ENCODE peak calls at places on chromosomes 1 and 21, in four cellular contexts. One of them, this sample, is unnamed.

GRCh38 chr1:151705739-151706463 is 10.7 kb downstream of the CELF3 start:
- DNase-seq in A549: no peak
- DNase-seq in right atrium auricular region: no peak
- DNase-seq in esophagus squamous epithelium: no peak
- DNase-seq in this sample: no peak

GRCh38 chr1:207328908-207329307 is 7.4 kb downstream of the CD55 start:
- DNase-seq in A549: no peak
- DNase-seq in right atrium auricular region: no peak
- DNase-seq in esophagus squamous epithelium: no peak
- DNase-seq in this sample: no peak

GRCh38 chr1:54279457-54279856 is 79.5 kb downstream of the MRPL37 start:
- DNase-seq in A549: no peak
- DNase-seq in right atrium auricular region: no peak
- DNase-seq in esophagus squamous epithelium: no peak
- DNase-seq in this sample: no peak

GRCh38 chr21:45161039-45161945 is 86.9 kb downstream of the ADARB1 start:
- DNase-seq in esophagus squamous epithelium: no peak
- DNase-seq in A549: no peak
- DNase-seq in right atrium auricular region: no peak
- DNase-seq in this sample: no peak

GRCh38 chr1:214215583-214215982 is 65.4 kb upstream of the SMYD2 start:
- DNase-seq in esophagus squamous epithelium: no peak
- DNase-seq in right atrium auricular region: no peak
- DNase-seq in A549: no peak
- DNase-seq in this sample: no peak

GRCh38 chr1:12161662-12162458 is 4.9 kb upstream of the TNFRSF1B start:
- DNase-seq in A549: peak; percentile 50
- DNase-seq in esophagus squamous epithelium: peak; percentile 81
- DNase-seq in right atrium auricular region: peak; percentile 97
- DNase-seq in this sample: peak; percentile 92

GRCh38 chr1:241550318-241550717 is 18.1 kb downstream of the KMO start:
- DNase-seq in A549: no peak
- DNase-seq in esophagus squamous epithelium: no peak
- DNase-seq in right atrium auricular region: no peak
- DNase-seq in this sample: no peak

GRCh38 chr21:42749226-42749625 is 95.8 kb downstream of the PDE9A start:
- DNase-seq in esophagus squamous epithelium: no peak
- DNase-seq in A549: no peak
- DNase-seq in right atrium auricular region: no peak
- DNase-seq in this sample: no peak

GRCh38 chr1:3688356-3688755 is 36.0 kb downstream of the TP73 start:
- DNase-seq in right atrium auricular region: no peak
- DNase-seq in A549: no peak
- DNase-seq in esophagus squamous epithelium: no peak
- DNase-seq in this sample: no peak

GRCh38 chr1:150613061-150613920 is 16.1 kb downstream of the ENSA start:
- DNase-seq in A549: peak; percentile 66
- DNase-seq in esophagus squamous epithelium: no peak
- DNase-seq in right atrium auricular region: no peak
- DNase-seq in this sample: no peak

GRCh38 chr1:54013393-54014008 is 4.5 kb downstream of the LDLRAD1 start:
- DNase-seq in right atrium auricular region: peak; percentile 52
- DNase-seq in esophagus squamous epithelium: no peak
- DNase-seq in A549: no peak
- DNase-seq in this sample: no peak

GRCh38 chr1:72851597-72851996 is 569.3 kb upstream of the NEGR1 start:
- DNase-seq in esophagus squamous epithelium: no peak
- DNase-seq in A549: no peak
- DNase-seq in right atrium auricular region: no peak
- DNase-seq in this sample: no peak

GRCh38 chr1:2801535-2802291 is at the start of gene TTC34:
- DNase-seq in right atrium auricular region: no peak
- DNase-seq in A549: peak; percentile 63
- DNase-seq in esophagus squamous epithelium: no peak
- DNase-seq in this sample: no peak

GRCh38 chr1:94899756-94900155 is 27.2 kb downstream of the CNN3 start:
- DNase-seq in right atrium auricular region: no peak
- DNase-seq in esophagus squamous epithelium: no peak
- DNase-seq in A549: no peak
- DNase-seq in this sample: no peak

GRCh38 chr1:156931553-156931952 is 11.1 kb downstream of the LRRC71 start:
- DNase-seq in right atrium auricular region: no peak
- DNase-seq in esophagus squamous epithelium: no peak
- DNase-seq in A549: no peak
- DNase-seq in this sample: no peak

GRCh38 chr1:245232936-245233335 is 78.2 kb downstream of the KIF26B start:
- DNase-seq in A549: no peak
- DNase-seq in esophagus squamous epithelium: no peak
- DNase-seq in right atrium auricular region: no peak
- DNase-seq in this sample: no peak
- H3K27ac ChIP-seq in A549: no peak overlapping the region
- H3K27ac ChIP-seq in esophagus squamous epithelium: no peak overlapping the region
- H3K27ac ChIP-seq in right atrium auricular region: no peak overlapping the region
- H3K27ac ChIP-seq in this sample: no peak overlapping the region

DNA sequence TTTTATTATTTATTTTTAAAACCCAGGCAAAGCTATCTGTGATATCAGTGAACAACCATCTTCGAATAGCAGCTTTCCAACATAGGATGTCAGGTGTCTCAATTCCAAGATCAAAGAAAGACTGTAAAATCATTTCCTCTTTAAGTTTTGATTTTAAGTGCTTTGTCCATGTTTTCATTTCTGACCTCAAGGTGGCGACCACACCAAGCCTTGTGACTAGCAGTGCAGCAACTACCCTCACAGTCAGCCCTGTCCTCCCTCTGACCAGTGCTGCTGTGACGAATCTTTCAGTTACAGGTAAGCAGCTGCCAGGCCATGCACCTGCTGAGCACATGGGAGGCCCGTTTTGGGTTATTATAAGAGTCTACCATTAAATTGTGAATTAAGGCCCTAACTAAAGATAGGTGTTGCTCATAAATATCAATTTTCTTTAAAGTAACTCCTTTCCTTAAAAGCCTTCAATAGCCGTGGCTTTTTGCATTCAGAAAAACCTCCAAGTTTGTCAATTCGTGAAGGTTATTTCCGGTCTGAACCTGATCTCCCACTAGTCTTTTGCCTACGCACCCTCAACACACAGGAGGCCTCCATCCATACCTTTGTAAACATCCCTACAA is 117.0 kb downstream of the CD247 start:
- DNase-seq in esophagus squamous epithelium: no peak
- DNase-seq in A549: peak; percentile 51
- DNase-seq in right atrium auricular region: no peak
- DNase-seq in this sample: no peak
- TF ChIP-seq CTCF in esophagus squamous epithelium: peak; percentile 31
- TF ChIP-seq CTCF in A549: peak; percentile 81
- TF ChIP-seq CTCF in right atrium auricular region: peak; percentile 64
- TF ChIP-seq CTCF in this sample: peak; percentile 58

GRCh38 chr1:244992833-244993232 is 128.5 kb upstream of the HNRNPU start:
- DNase-seq in esophagus squamous epithelium: no peak
- DNase-seq in A549: no peak
- DNase-seq in right atrium auricular region: no peak
- DNase-seq in this sample: no peak
- H3K4me3 ChIP-seq in esophagus squamous epithelium: no peak overlapping the region
- H3K4me3 ChIP-seq in A549: no peak overlapping the region
- H3K4me3 ChIP-seq in right atrium auricular region: no peak overlapping the region
- H3K4me3 ChIP-seq in this sample: no peak overlapping the region

GRCh38 chr1:229273507-229274232 is 2.8 kb downstream of the RAB4A start:
- DNase-seq in A549: no peak
- DNase-seq in esophagus squamous epithelium: no peak
- DNase-seq in right atrium auricular region: no peak
- DNase-seq in this sample: no peak
- H3K27ac ChIP-seq in A549: peak overlapping the region; percentile 55
- H3K27ac ChIP-seq in esophagus squamous epithelium: peak overlapping the region; percentile 53
- H3K27ac ChIP-seq in right atrium auricular region: peak overlapping the region; percentile 27
- H3K27ac ChIP-seq in this sample: peak overlapping the region; percentile 36

DNA sequence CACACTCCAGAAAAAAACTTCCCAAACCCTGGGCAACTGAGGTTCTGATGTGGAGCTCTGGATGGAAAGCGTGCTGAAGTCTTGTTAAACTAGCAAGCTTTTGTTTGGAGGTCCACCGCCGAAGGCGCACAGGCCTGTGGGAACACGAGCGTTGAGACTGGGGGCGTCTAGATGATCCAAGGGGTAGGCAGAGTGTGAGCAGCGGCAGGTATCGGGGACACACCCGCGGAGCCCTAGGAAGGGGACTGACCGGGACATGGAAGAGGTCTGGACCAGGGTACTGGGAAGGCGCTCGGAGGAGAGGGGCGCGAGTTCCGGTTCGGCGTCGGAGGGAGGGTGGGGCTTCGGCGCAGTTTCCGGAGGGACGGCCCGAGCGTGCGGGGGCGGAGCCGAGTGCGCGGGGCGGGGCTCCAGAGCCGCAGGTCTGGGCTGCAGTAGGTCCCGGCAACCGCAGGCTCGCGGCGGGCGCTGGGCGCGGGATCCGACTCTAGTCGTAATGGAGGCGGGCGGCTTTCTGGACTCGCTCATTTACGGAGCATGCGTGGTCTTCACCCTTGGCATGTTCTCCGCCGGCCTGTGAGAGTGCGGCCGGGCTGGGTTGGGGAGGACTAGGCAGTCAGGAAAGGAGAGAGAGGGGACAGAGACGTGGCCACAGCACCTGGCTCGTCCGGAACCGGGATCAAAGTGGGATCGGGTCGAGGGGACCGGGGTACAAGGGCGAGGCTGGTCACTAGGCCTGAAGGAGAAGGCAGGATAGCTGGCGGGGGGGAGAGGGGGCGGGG is at the start of gene SLC50A1:
- DNase-seq in esophagus squamous epithelium: peak; percentile 53
- DNase-seq in A549: peak; percentile 91
- DNase-seq in right atrium auricular region: peak; percentile 93
- DNase-seq in this sample: peak; percentile 95
- TF ChIP-seq CTCF in esophagus squamous epithelium: peak; percentile 41
- TF ChIP-seq CTCF in A549: no peak
- TF ChIP-seq CTCF in right atrium auricular region: peak; percentile 46
- TF ChIP-seq CTCF in this sample: peak; percentile 65

GRCh38 chr1:110604586-110605148 is 1.5 kb downstream of the KCNA2 start:
- DNase-seq in right atrium auricular region: no peak
- DNase-seq in esophagus squamous epithelium: no peak
- DNase-seq in A549: no peak
- DNase-seq in this sample: no peak
- H3K4me3 ChIP-seq in right atrium auricular region: no peak overlapping the region
- H3K4me3 ChIP-seq in esophagus squamous epithelium: no peak overlapping the region
- H3K4me3 ChIP-seq in A549: no peak overlapping the region
- H3K4me3 ChIP-seq in this sample: no peak overlapping the region

GRCh38 chr1:27448982-27449381 is 41.0 kb downstream of the WASF2 start:
- DNase-seq in esophagus squamous epithelium: no peak
- DNase-seq in right atrium auricular region: no peak
- DNase-seq in A549: no peak
- DNase-seq in this sample: no peak

GRCh38 chr1:27455166-27455811 is 34.7 kb downstream of the WASF2 start:
- DNase-seq in esophagus squamous epithelium: no peak
- DNase-seq in A549: no peak
- DNase-seq in right atrium auricular region: no peak
- DNase-seq in this sample: no peak

GRCh38 chr1:27447883-27448282 is 42.1 kb downstream of the WASF2 start:
- DNase-seq in right atrium auricular region: no peak
- DNase-seq in esophagus squamous epithelium: no peak
- DNase-seq in A549: no peak
- DNase-seq in this sample: no peak

GRCh38 chr1:27454610-27455009 is 35.4 kb downstream of the WASF2 start:
- DNase-seq in A549: no peak
- DNase-seq in esophagus squamous epithelium: no peak
- DNase-seq in right atrium auricular region: no peak
- DNase-seq in this sample: no peak

DNA sequence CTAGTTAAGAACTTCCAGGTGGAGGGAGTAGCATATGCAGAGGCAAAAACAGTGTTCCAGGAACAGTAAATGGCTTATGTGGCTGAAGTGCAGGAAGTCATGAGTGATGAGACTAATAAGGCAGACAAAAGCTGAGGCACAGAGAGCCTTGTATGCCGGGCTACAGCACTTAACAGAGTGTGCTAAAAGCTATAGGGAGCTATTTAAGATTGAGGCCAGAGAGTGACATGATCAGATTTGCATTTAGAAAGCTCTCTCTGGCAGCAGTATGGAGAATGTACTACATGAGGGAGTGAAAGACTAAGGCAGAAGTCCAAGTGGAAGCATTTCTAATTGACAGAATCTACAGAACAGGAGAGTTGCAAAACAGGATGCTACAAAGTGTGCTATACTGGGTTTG is 38.6 kb downstream of the WASF2 start:
- DNase-seq in A549: no peak
- DNase-seq in esophagus squamous epithelium: no peak
- DNase-seq in right atrium auricular region: no peak
- DNase-seq in this sample: no peak
- H3K27ac ChIP-seq in A549: no peak overlapping the region
- H3K27ac ChIP-seq in esophagus squamous epithelium: peak overlapping the region; percentile 10
- H3K27ac ChIP-seq in right atrium auricular region: no peak overlapping the region
- H3K27ac ChIP-seq in this sample: peak overlapping the region; percentile 27